ENCODE peak calls at places on chromosomes 4 and X, in eight cellular contexts. W is NCI-H524 treated with DMSO at 0.1 percent for 48 hours; X is T follicular helper cell; J is GM04504; N is nephron progenitor cell; A is fibroblast of lung; P is pancreas; C is activated naive CD4-positive, alpha-beta T cell treated with anti-CD3 and anti-CD28 coated beads, Interleukin-2, amount 10 ng/mL, durations not matched to agents 7 days and 5 days. O is an unnamed sample.

GRCh38 chr4:185143596-185143969 is 517 bp downstream of the SLC25A4 start:
- DNase-seq in N (no peak), C (peak), P (peak), A (peak), W (no peak), X (no peak), J (no peak), O (peak)

GRCh38 chrX:66634272-66634671 is 4.6 kb downstream of the EDA2R start:
- DNase-seq in W (no peak), C (no peak), A (peak), X (no peak), N (no peak), P (no peak), J (no peak), O (no peak)

GRCh38 chrX:114675365-114675764 is 91.5 kb downstream of the HTR2C start:
- DNase-seq in P (no peak), A (peak), C (no peak), X (no peak), W (no peak), J (peak), N (no peak), O (no peak)

GRCh38 chr4:90852232-90852631 is 725.0 kb downstream of the CCSER1 start:
- DNase-seq in W (no peak), C (no peak), A (no peak), P (no peak), N (peak), J (no peak), X (no peak), O (no peak)

GRCh38 chr4:100081511-100081910 is 108.8 kb downstream of the DDIT4L start:
- DNase-seq in N (no peak), W (no peak), A (no peak), P (no peak), C (no peak), J (no peak), X (no peak), O (no peak)

GRCh38 chrX:76454456-76454927 is 27.0 kb downstream of the MAGEE1 start:
- DNase-seq in W (no peak), X (no peak), A (peak), J (peak), P (peak), C (no peak), N (peak), O (peak)

GRCh38 chr4:53920116-53920515 is 144.3 kb downstream of the CHIC2 start:
- DNase-seq in C (no peak), W (peak), A (peak), J (no peak), N (no peak), P (no peak), X (no peak), O (no peak)

GRCh38 chr4:73751166-73751565 is 10.8 kb downstream of the CXCL8 start:
- DNase-seq in W (no peak), P (no peak), X (no peak), J (no peak), C (no peak), A (peak), N (no peak), O (no peak)

GRCh38 chr4:17323619-17324400 is 188.1 kb downstream of the QDPR start:
- DNase-seq in N (peak), X (no peak), J (no peak), P (no peak), A (peak), W (no peak), C (no peak), O (peak)

GRCh38 chrX:5051831-5052491 is 1176.7 kb downstream of the NLGN4X start:
- DNase-seq in X (no peak), N (no peak), A (peak), P (peak), W (no peak), C (no peak), J (no peak), O (no peak)

GRCh38 chr4:15914736-15915135 is 23.8 kb downstream of the FGFBP1 start:
- DNase-seq in P (no peak), N (no peak), C (no peak), X (no peak), J (no peak), A (no peak), W (no peak), O (no peak)

GRCh38 chr4:53151489-53151788 is 214.4 kb downstream of the SCFD2 start:
- DNase-seq in X (no peak), N (no peak), C (no peak), J (no peak), P (no peak), A (no peak), W (no peak), O (no peak)

GRCh38 chr4:91243132-91243531 is 1060.6 kb upstream of the GRID2 start:
- DNase-seq in C (no peak), W (no peak), J (no peak), A (peak), N (no peak), P (peak), X (no peak), O (no peak)

GRCh38 chrX:13689519-13690211 is 737 bp downstream of the RAB9A start:
- DNase-seq in A (peak), J (no peak), C (no peak), W (no peak), P (no peak), N (no peak), X (no peak), O (peak)

GRCh38 chr4:78545275-78546246 is 6.0 kb upstream of the ANXA3 start:
- DNase-seq in N (no peak), A (peak), W (no peak), P (no peak), J (no peak), C (no peak), X (no peak), O (peak)

GRCh38 chr4:56655209-56655626 is 25.9 kb downstream of the HOPX start:
- DNase-seq in P (no peak), W (no peak), C (peak), N (peak), X (no peak), A (peak), J (no peak), O (no peak)

GRCh38 chr4:37836838-37837413 is 10.4 kb downstream of the PGM2 start:
- DNase-seq in W (no peak), C (no peak), P (no peak), J (no peak), N (no peak), X (no peak), A (no peak), O (no peak)

GRCh38 chrX:47840106-47840505 is 3.4 kb downstream of the ZNF81 start:
- DNase-seq in W (no peak), N (no peak), P (no peak), X (no peak), C (no peak), A (no peak), J (no peak), O (no peak)

GRCh38 chr4:119628281-119629141 is at the start of gene PDE5A:
- DNase-seq in X (peak), C (peak), N (peak), A (peak), P (peak), J (no peak), W (no peak), O (peak)

GRCh38 chr4:20367446-20367845 is 115.7 kb downstream of the SLIT2 start:
- DNase-seq in W (no peak), X (no peak), C (no peak), N (no peak), P (no peak), J (no peak), A (no peak), O (no peak)

GRCh38 chr4:87781569-87781968 is 17.8 kb upstream of the IBSP start:
- DNase-seq in N (no peak), W (no peak), C (no peak), X (no peak), A (no peak), J (no peak), P (no peak), O (no peak)

GRCh38 chrX:72006461-72006860 is 95.8 kb downstream of the NHSL2 start:
- DNase-seq in N (no peak), J (no peak), P (no peak), C (no peak), W (no peak), X (no peak), A (no peak), O (no peak)

GRCh38 chr4:83701041-83701440 is 165.1 kb downstream of the GPAT3 start:
- DNase-seq in X (no peak), J (no peak), N (no peak), C (no peak), P (no peak), W (no peak), A (no peak), O (no peak)

GRCh38 chr4:21827575-21827974 is 121.0 kb downstream of the KCNIP4 start:
- DNase-seq in X (no peak), N (no peak), P (no peak), W (no peak), J (no peak), C (no peak), A (peak), O (no peak)

GRCh38 chr4:75189976-75190375 is 257.1 kb downstream of the PARM1 start:
- DNase-seq in X (no peak), A (no peak), P (no peak), J (no peak), C (no peak), N (no peak), W (no peak), O (no peak)

GRCh38 chr4:139367421-139368090 is 65.3 kb upstream of the NDUFC1 start:
- DNase-seq in J (peak), N (no peak), P (no peak), X (no peak), A (peak), C (no peak), W (no peak), O (peak)

GRCh38 chr4:89283226-89283974 is 24.2 kb downstream of the GPRIN3 start:
- DNase-seq in W (no peak), P (no peak), C (peak), N (no peak), X (peak), A (peak), J (no peak), O (no peak)

GRCh38 chr4:146288188-146288587 is 73.8 kb downstream of the REELD1 start:
- DNase-seq in C (no peak), N (no peak), J (no peak), W (no peak), A (no peak), X (no peak), P (no peak), O (no peak)